ENCODE peak calls at places on chromosome 13, in ten cellular contexts. D is MCF 10A; T is HT-29; Y is spleen; J is fibroblast of the aortic adventitia; G is activated CD8-positive, alpha-beta memory T cell treated with anti-CD3 and anti-CD28 coated beads, Interleukin-2, amount 50 U/mL, for 48 hours; R is aorta; P is Kasumi-1; N is left ventricle myocardium inferior; I is B cell. Z is an unnamed sample.

GRCh38 chr13:97786510-97786909 is 167.0 kb upstream of the IPO5 start:
- DNase-seq in D (peak), T (no peak), Y (no peak), J (no peak), G (no peak), R (no peak), P (no peak), N (no peak), I (no peak), Z (no peak)

GRCh38 chr13:27389891-27390290 is 34.5 kb upstream of the GTF3A start:
- DNase-seq in D (no peak), T (no peak), Y (no peak), J (no peak), G (no peak), R (no peak), P (no peak), N (no peak), I (no peak), Z (no peak)

GRCh38 chr13:102817907-102818306 is 19.0 kb downstream of the BIVM start:
- DNase-seq in D (no peak), T (no peak), Y (no peak), J (no peak), G (no peak), R (no peak), P (no peak), N (no peak), I (no peak), Z (no peak)

GRCh38 chr13:101621099-101621498 is 168.6 kb downstream of the ITGBL1 start:
- DNase-seq in D (no peak), T (no peak), Y (no peak), J (no peak), G (no peak), R (no peak), P (no peak), N (no peak), I (no peak), Z (no peak)

GRCh38 chr13:34179481-34179880 is 361.5 kb downstream of the RFC3 start:
- DNase-seq in D (no peak), T (no peak), Y (no peak), J (peak), G (no peak), R (no peak), P (no peak), N (no peak), I (no peak), Z (no peak)

GRCh38 chr13:51041126-51041525 is 69.9 kb downstream of the C13orf42 start:
- DNase-seq in D (no peak), T (no peak), Y (no peak), J (no peak), G (no peak), R (no peak), P (no peak), N (no peak), I (no peak), Z (no peak)

GRCh38 chr13:111092685-111093084 is 22.4 kb upstream of the ARHGEF7 start:
- DNase-seq in D (no peak), T (no peak), Y (no peak), J (no peak), G (no peak), R (no peak), P (no peak), N (no peak), I (no peak), Z (no peak)

GRCh38 chr13:34277971-34278370 is 460.0 kb downstream of the RFC3 start:
- DNase-seq in D (no peak), T (peak), Y (no peak), J (no peak), G (no peak), R (no peak), P (no peak), N (no peak), I (no peak), Z (no peak)

GRCh38 chr13:30415430-30416030 is 6.8 kb upstream of the UBE2L5 start:
- DNase-seq in D (no peak), T (no peak), Y (no peak), J (no peak), G (no peak), R (no peak), P (no peak), N (no peak), I (no peak), Z (no peak)

GRCh38 chr13:111992911-111993310 is 74.0 kb upstream of the SOX1 start:
- DNase-seq in D (no peak), T (no peak), Y (no peak), J (no peak), G (no peak), R (no peak), P (no peak), N (no peak), I (no peak), Z (no peak)

GRCh38 chr13:33186851-33187250 is 98.7 kb downstream of the STARD13 start:
- DNase-seq in D (peak), T (no peak), Y (no peak), J (no peak), G (no peak), R (no peak), P (no peak), N (no peak), I (no peak), Z (no peak)

GRCh38 chr13:49292742-49293498 is 45.2 kb downstream of the CDADC1 start:
- DNase-seq in D (no peak), T (peak), Y (no peak), J (peak), G (no peak), R (peak), P (no peak), N (no peak), I (no peak), Z (no peak)

GRCh38 chr13:80955487-80955886 is 614.6 kb upstream of the SPRY2 start:
- DNase-seq in D (no peak), T (no peak), Y (no peak), J (no peak), G (no peak), R (no peak), P (no peak), N (no peak), I (no peak), Z (no peak)

GRCh38 chr13:52869050-52869449 is 20.6 kb upstream of the PCDH8 start:
- DNase-seq in D (no peak), T (no peak), Y (no peak), J (no peak), G (no peak), R (no peak), P (no peak), N (no peak), I (no peak), Z (no peak)

GRCh38 chr13:97574926-97575325 is 141.0 kb downstream of the RAP2A start:
- DNase-seq in D (peak), T (peak), Y (no peak), J (peak), G (no peak), R (no peak), P (peak), N (peak), I (no peak), Z (no peak)

GRCh38 chr13:64591981-64592380 is 2638.2 kb downstream of the PCDH9 start:
- DNase-seq in D (peak), T (no peak), Y (no peak), J (peak), G (no peak), R (no peak), P (peak), N (no peak), I (no peak), Z (no peak)

GRCh38 chr13:31930901-31931522 is 100.6 kb upstream of the FRY start:
- DNase-seq in D (peak), T (peak), Y (no peak), J (peak), G (no peak), R (no peak), P (no peak), N (no peak), I (no peak), Z (no peak)

GRCh38 chr13:113001251-113002140 is 32.5 kb downstream of the MCF2L start:
- DNase-seq in D (no peak), T (peak), Y (no peak), J (no peak), G (no peak), R (no peak), P (peak), N (no peak), I (no peak), Z (peak)

GRCh38 chr13:94323746-94324408 is 155.6 kb downstream of the DCT start:
- DNase-seq in D (no peak), T (no peak), Y (no peak), J (no peak), G (no peak), R (no peak), P (peak), N (no peak), I (no peak), Z (no peak)

GRCh38 chr13:42859760-42860159 is 78.4 kb downstream of the FAM216B start:
- DNase-seq in D (no peak), T (no peak), Y (no peak), J (no peak), G (no peak), R (no peak), P (no peak), N (no peak), I (no peak), Z (no peak)

GRCh38 chr13:99433543-99434075 is 67.7 kb upstream of the TM9SF2 start:
- DNase-seq in D (no peak), T (no peak), Y (no peak), J (no peak), G (peak), R (no peak), P (no peak), N (no peak), I (no peak), Z (peak)

GRCh38 chr13:110287031-110287828 is 19.7 kb downstream of the COL4A1 start:
- DNase-seq in D (no peak), T (no peak), Y (no peak), J (peak), G (no peak), R (no peak), P (no peak), N (no peak), I (no peak), Z (no peak)

GRCh38 chr13:110327036-110327790 is 20.1 kb downstream of the COL4A2 start:
- DNase-seq in D (no peak), T (no peak), Y (no peak), J (no peak), G (no peak), R (no peak), P (no peak), N (no peak), I (no peak), Z (no peak)